ENCODE peak calls at places on chromosomes 3 and 15, in four cellular contexts. T, S, X and O are unnamed samples.

GRCh38 chr3:134600685-134601502 is 49.9 kb downstream of the KY start:
- DNase-seq in T (peak), S (no peak), X (peak), O (peak)

GRCh38 chr15:84835661-84836384 is 18.7 kb downstream of the ALPK3 start:
- DNase-seq in T (no peak), S (no peak), X (no peak), O (no peak)

GRCh38 chr3:62365311-62366092 is 7.8 kb downstream of the FEZF2 start:
- DNase-seq in T (no peak), S (no peak), X (no peak), O (no peak)

GRCh38 chr15:78915341-78916087 is 29.3 kb downstream of the CTSH start:
- DNase-seq in T (no peak), S (no peak), X (no peak), O (no peak)

GRCh38 chr3:40167958-40168357 is 141.5 kb upstream of the EIF1B start:
- DNase-seq in T (no peak), S (no peak), X (peak), O (no peak)

GRCh38 chr3:188294823-188295487 is 141.0 kb downstream of the LPP start:
- DNase-seq in T (no peak), S (no peak), X (peak), O (no peak)

GRCh38 chr3:61690016-61690415 is 128.6 kb downstream of the PTPRG start:
- DNase-seq in T (no peak), S (no peak), X (no peak), O (no peak)

GRCh38 chr15:74216949-74217348 is 14.4 kb upstream of the STRA6 start:
- DNase-seq in T (no peak), S (no peak), X (no peak), O (no peak)

GRCh38 chr15:35306361-35306981 is 221.4 kb upstream of the NANOGP8 start:
- DNase-seq in T (peak), S (no peak), X (no peak), O (no peak)

GRCh38 chr15:90067181-90067952 is 34.9 kb downstream of the IDH2 start:
- DNase-seq in T (no peak), S (no peak), X (no peak), O (no peak)

GRCh38 chr3:145678401-145678800 is 482.6 kb downstream of the PLOD2 start:
- DNase-seq in T (no peak), S (no peak), X (no peak), O (no peak)

GRCh38 chr15:62110000-62110851 is 43.4 kb downstream of the C2CD4A start:
- DNase-seq in T (no peak), S (no peak), X (no peak), O (no peak)

GRCh38 chr15:95226835-95227234 is 995.5 kb downstream of the MCTP2 start:
- DNase-seq in T (no peak), S (no peak), X (no peak), O (no peak)

GRCh38 chr3:157531301-157531660 is 28.1 kb upstream of the VEPH1 start:
- DNase-seq in T (no peak), S (no peak), X (no peak), O (no peak)

GRCh38 chr3:14389133-14390115 is 13.0 kb upstream of the SLC6A6 start:
- DNase-seq in T (no peak), S (no peak), X (no peak), O (no peak)

GRCh38 chr15:75532413-75533250 is 46.5 kb downstream of the PTPN9 start:
- DNase-seq in T (peak), S (no peak), X (peak), O (peak)

GRCh38 chr3:30227571-30228301 is 378.7 kb upstream of the TGFBR2 start:
- DNase-seq in T (no peak), S (no peak), X (peak), O (no peak)

GRCh38 chr15:57736591-57736990 is 30.1 kb downstream of the POLR2M start:
- DNase-seq in T (no peak), S (no peak), X (no peak), O (no peak)

GRCh38 chr15:57735891-57736290 is 29.4 kb downstream of the POLR2M start:
- DNase-seq in T (no peak), S (no peak), X (no peak), O (no peak)

GRCh38 chr15:57732526-57733331 is 26.2 kb downstream of the POLR2M start:
- DNase-seq in T (peak), S (no peak), X (peak), O (peak)

GRCh38 chr15:57734860-57735259 is 28.3 kb downstream of the POLR2M start:
- DNase-seq in T (no peak), S (no peak), X (no peak), O (no peak)

GRCh38 chr15:57735406-57735805 is 28.9 kb downstream of the POLR2M start:
- DNase-seq in T (no peak), S (no peak), X (no peak), O (no peak)
- TF ChIP-seq CBFB in T (no peak), S (no peak), X (no peak), O (no peak)

GRCh38 chr15:40539030-40539429 is 25.8 kb downstream of the CCDC32 start:
- DNase-seq in T (no peak), S (no peak), X (no peak), O (peak)

GRCh38 chr15:40545457-40545856 is 19.4 kb downstream of the CCDC32 start:
- DNase-seq in T (peak), S (no peak), X (no peak), O (no peak)

GRCh38 chr15:40543082-40543481 is 21.8 kb downstream of the CCDC32 start:
- DNase-seq in T (no peak), S (peak), X (no peak), O (no peak)

GRCh38 chr15:40543631-40544294 is 21.1 kb downstream of the CCDC32 start:
- DNase-seq in T (no peak), S (peak), X (no peak), O (no peak)
- TF ChIP-seq CBFB in T (no peak), S (peak), X (no peak), O (no peak)

DNA sequence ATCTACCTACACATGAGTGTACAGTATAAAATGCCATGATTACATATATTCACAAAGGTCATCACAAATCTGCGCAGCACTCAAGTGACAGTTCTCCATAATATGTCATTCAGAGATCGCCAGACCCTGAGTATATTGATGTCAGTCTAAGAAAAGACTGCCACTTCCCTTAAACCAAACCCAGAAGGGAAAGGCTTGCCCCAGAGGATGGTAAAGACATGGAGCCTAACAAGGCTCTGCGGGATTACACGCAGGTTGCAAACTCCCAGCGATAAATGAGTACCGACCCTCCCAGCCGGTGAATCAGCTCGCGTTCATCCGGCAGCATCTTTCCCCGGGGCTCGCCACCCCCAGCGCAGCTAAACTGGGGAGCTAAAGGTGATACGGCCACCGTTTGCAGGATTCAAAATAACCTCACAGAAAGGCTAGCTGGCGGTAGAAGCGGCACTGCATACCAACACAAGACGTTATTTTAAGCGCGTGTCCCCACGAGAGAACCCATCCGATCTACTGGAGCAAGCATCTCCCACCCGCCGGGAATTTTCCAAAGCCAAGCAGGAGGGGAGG is 699 bp downstream of the MYO5A start:
- DNase-seq in T (no peak), S (no peak), X (no peak), O (no peak)
- TF ChIP-seq CBFB in T (no peak), S (no peak), X (no peak), O (no peak)

DNA sequence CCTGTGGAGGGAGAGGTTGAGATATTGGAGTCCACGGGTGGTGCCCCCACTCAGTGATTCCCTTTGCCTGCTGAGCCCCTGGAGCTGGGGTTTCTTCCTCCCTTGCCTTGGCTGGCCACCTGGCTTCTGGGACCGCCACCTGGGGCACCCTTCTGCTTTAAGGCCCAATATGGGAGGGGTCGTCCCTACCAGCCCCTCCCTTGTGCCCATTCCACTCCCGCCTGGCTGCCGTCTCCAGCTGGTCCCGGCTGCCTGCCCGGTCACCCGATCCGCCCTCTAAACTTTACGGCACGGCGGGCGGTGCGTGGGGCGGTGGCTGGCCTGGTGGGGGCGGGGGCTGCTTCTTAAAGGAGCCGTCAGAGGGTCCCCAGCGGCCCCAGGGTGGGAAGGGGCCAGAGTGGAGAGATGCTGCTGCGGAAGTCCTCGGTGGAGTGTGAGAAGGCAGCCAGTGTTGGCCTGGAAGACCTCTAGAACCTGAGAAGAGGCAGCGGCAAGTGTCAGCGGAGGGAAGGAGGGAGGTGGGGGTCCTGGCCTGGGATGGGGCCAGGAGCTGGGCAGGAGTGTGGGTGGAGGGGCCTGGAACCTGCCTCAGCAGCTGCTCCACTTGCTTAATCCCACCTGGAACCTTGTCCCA is 1.6 kb upstream of the SEMA3B start:
- DNase-seq in T (no peak), S (no peak), X (no peak), O (peak)
- TF ChIP-seq CBFB in T (no peak), S (no peak), X (no peak), O (no peak)

GRCh38 chr15:55241895-55242294 is 45.2 kb upstream of the RSL24D1 start:
- DNase-seq in T (no peak), S (no peak), X (no peak), O (no peak)
- TF ChIP-seq CBFB in T (no peak), S (no peak), X (no peak), O (no peak)

DNA sequence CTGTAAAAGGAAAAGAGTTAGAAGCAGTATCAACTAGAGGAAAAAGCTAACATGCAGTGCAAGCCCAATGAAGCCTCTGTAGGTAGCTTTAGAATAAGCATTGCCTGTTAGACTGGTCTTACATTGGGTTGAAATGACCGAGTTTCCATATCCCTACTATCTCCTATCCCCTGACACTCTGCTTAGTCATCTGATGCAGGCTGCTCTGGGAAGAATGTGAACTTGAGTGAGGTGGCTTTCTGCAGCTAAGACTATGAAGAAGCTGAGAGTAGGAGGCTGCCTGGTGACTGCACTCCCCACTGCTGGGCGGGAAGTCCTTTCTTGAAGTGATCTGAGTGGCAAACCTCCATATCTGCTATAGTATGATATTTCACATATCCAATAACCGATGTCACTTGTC is 64.7 kb downstream of the OXSM start:
- DNase-seq in T (no peak), S (no peak), X (no peak), O (no peak)
- TF ChIP-seq CBFB in T (no peak), S (no peak), X (no peak), O (no peak)